ENCODE peak calls at places on chromosome 18, in seven cellular contexts. E is right cardiac atrium, A is adrenal gland, G is mammary epithelial cell, L is tibial artery, X is esophagus squamous epithelium, P is AG04450. F is an unnamed sample. For H3K9me3, the result is how much of the 10 kb centered on the place peaks cover.

GRCh38 chr18:57581301-57581934 is 5.1 kb downstream of the FECH start:
- DNase-seq in E (no peak), A (no peak), G (no peak), L (no peak), X (no peak), P (no peak), F (no peak)

GRCh38 chr18:26663001-26663400 is 114.6 kb upstream of the KCTD1 start:
- DNase-seq in E (no peak), A (no peak), G (no peak), L (no peak), X (no peak), P (no peak), F (no peak)

GRCh38 chr18:44198296-44199284 is 482.1 kb upstream of the SETBP1 start:
- DNase-seq in E (no peak), A (no peak), G (peak), L (no peak), X (no peak), P (no peak), F (no peak)

GRCh38 chr18:53586923-53587322 is 637.5 kb downstream of the MBD2 start:
- DNase-seq in E (no peak), A (no peak), G (no peak), L (no peak), X (no peak), P (no peak), F (no peak)

GRCh38 chr18:59823611-59824195 is 76.1 kb upstream of the PMAIP1 start:
- DNase-seq in E (peak), A (peak), G (peak), L (peak), X (no peak), P (peak), F (peak)

GRCh38 chr18:65607161-65607560 is 143.7 kb upstream of the CDH7 start:
- DNase-seq in E (no peak), A (no peak), G (no peak), L (no peak), X (no peak), P (no peak), F (no peak)

GRCh38 chr18:69752737-69753380 is 194.8 kb downstream of the CD226 start:
- DNase-seq in E (no peak), A (no peak), G (no peak), L (no peak), X (no peak), P (no peak), F (no peak)

GRCh38 chr18:48948112-48949050 is 2.4 kb downstream of the SMAD7 start:
- DNase-seq in E (peak), A (peak), G (peak), L (no peak), X (no peak), P (no peak), F (no peak)

GRCh38 chr18:30280861-30281470 is 761.6 kb downstream of the DSC3 start:
- DNase-seq in E (no peak), A (no peak), G (peak), L (no peak), X (no peak), P (peak), F (no peak)

GRCh38 chr18:33560686-33561370 is 17.2 kb upstream of the ASXL3 start:
- DNase-seq in E (no peak), A (no peak), G (peak), L (no peak), X (no peak), P (no peak), F (no peak)

GRCh38 chr18:58661423-58661822 is 9.8 kb upstream of the MALT1 start:
- DNase-seq in E (no peak), A (no peak), G (no peak), L (no peak), X (no peak), P (no peak), F (no peak)

GRCh38 chr18:73249030-73249429 is 381.2 kb upstream of the NETO1 start:
- DNase-seq in E (no peak), A (no peak), G (no peak), L (no peak), X (no peak), P (no peak), F (no peak)

GRCh38 chr18:45386256-45386655 is 229.0 kb upstream of the SLC14A2 start:
- DNase-seq in E (peak), A (no peak), G (no peak), L (no peak), X (no peak), P (no peak), F (no peak)

GRCh38 chr18:58257461-58257860 is 213.4 kb downstream of the NEDD4L start:
- DNase-seq in E (no peak), A (no peak), G (no peak), L (no peak), X (no peak), P (no peak), F (no peak)

GRCh38 chr18:57943723-57944122 is 100.3 kb upstream of the NEDD4L start:
- DNase-seq in E (no peak), A (no peak), G (peak), L (no peak), X (no peak), P (peak), F (no peak)

GRCh38 chr18:34342960-34343359 is 118.2 kb upstream of the NOL4 start:
- DNase-seq in E (no peak), A (no peak), G (peak), L (no peak), X (no peak), P (no peak), F (no peak)

GRCh38 chr18:56148373-56148772 is 490.0 kb downstream of the TXNL1 start:
- DNase-seq in E (no peak), A (no peak), G (peak), L (no peak), X (no peak), P (peak), F (no peak)

GRCh38 chr18:8367217-8367988 is 241.8 kb upstream of the RAB12 start:
- DNase-seq in E (peak), A (no peak), G (no peak), L (no peak), X (no peak), P (no peak), F (peak)
- H3K4me3 ChIP-seq in E (peak), A (no peak), G (no peak), L (peak), X (peak), P (peak), F (peak)

GRCh38 chr18:74499633-74500032 is 3.5 kb downstream of the CNDP2 start:
- DNase-seq in E (peak), A (peak), G (peak), L (peak), X (peak), P (no peak), F (peak)
- H3K27ac ChIP-seq in E (no peak), A (peak), G (no peak), L (no peak), X (peak), P (no peak), F (peak)

DNA sequence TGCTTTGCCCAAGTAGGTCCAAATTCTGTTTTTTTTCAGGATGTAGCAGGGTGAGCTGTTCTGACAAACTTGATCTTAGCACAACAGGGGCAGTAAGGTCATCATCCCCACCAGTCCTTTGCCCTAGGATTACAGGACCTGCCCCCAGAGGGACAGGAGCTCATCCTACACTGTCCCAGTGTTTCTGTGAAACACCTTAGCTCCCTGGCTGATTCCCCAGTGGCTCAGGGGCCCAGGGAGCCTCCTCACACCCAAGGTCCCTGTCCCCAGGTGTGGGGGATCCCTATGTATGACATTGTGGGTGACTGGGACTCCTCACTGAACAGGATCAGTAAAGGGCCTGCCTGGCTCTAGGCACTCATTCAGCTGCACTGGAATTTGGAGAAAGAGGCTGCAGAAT is 191.2 kb downstream of the ANKRD30B start:
- DNase-seq in E (no peak), A (no peak), G (no peak), L (no peak), X (no peak), P (no peak), F (no peak)
- H3K9me3 ChIP-seq in E (under half), A (under half), G (under half), L (under half), X (under half), P (half or more), F (under half)

GRCh38 chr18:32156855-32157254 is 33.0 kb upstream of the MEP1B start:
- DNase-seq in E (no peak), A (no peak), G (no peak), L (no peak), X (no peak), P (no peak), F (no peak)

GRCh38 chr18:32152705-32153448 is 37.0 kb upstream of the MEP1B start:
- DNase-seq in E (no peak), A (no peak), G (no peak), L (no peak), X (no peak), P (no peak), F (no peak)

GRCh38 chr18:32157580-32157979 is 32.3 kb upstream of the MEP1B start:
- DNase-seq in E (no peak), A (no peak), G (no peak), L (no peak), X (no peak), P (no peak), F (no peak)

GRCh38 chr18:32160547-32160946 is 29.3 kb upstream of the MEP1B start:
- DNase-seq in E (no peak), A (no peak), G (peak), L (no peak), X (no peak), P (no peak), F (no peak)

DNA sequence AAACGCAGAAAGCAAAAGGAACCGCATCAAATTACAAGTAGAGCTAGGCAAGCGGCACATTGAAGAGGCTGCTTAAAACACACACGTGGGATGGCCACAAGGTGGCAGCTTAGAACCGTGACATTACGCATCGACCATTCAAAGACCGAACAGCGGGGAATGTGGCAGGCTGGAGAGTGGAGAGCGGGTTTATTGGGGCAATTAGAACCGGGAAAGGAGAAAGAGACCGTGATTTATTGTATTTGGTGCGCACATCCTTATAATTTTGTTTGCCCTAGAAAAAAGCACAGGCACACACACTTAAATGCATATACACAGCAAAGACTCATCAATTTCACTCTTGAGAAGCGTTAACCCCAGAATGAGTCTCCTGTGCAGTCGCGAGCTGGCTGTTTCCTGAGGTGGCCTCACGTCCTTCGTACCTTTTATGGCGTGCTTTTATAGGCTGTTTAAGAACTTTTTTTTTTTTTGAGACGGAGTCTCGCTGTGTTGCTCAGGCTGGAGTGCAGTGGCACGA is 31.7 kb upstream of the MEP1B start:
- DNase-seq in E (peak), A (peak), G (peak), L (peak), X (no peak), P (peak), F (peak)
- H3K4me3 ChIP-seq in E (no peak), A (no peak), G (peak), L (peak), X (no peak), P (no peak), F (peak)

DNA sequence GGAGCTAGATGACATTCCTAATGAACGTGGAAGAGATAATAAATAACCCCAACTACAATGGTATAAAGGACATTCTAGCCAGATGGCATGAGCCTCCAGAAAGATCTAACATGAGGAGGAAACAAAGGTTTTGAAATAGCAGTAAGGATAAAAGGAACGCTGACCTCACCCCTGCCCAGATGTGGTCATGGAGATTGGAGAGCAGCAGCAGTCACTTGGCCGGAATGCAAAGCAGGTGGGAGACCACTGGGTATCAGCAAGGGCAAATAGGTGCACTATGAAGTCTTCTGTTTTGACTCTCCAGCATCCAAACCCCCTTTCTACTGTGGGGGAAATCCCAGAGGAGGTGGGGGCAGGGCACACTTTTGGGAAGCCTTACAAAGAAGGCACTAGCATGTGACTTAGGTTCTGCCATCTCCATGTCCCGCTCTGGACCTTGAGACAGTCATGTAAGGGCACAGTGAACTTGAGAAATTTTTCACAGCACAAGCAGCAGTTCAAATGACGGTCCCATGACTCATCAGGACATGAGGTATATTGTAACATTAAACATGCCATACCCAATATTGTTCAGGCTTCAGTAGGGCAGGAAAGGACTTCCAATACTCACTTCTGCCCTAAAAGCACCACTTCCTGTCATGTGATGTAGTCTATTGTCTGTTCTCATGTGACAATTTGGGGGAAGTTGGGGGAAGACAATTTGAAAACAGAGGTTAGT is 55.2 kb downstream of the METTL4 start:
- DNase-seq in E (no peak), A (peak), G (peak), L (no peak), X (no peak), P (peak), F (no peak)
- H3K27ac ChIP-seq in E (no peak), A (no peak), G (peak), L (no peak), X (peak), P (peak), F (no peak)

DNA sequence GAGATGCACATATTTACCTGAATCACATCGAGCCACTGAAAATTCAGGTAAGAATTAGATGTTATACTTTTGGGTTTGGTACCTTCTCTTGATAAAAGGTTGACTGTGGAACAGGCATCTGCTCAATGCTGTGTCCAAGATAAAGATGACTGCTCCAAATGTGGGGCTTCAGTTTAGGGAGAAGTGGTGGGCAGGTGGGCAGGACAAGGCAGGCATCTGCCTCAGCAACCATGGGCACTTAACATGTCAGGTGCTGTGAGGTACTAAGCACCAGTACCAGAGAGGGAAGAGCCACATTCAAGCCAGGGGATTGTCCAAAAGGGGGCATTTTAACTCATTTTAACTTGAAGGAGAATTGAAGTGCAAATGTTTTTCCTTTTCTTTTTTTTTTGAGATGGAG is 14.0 kb downstream of the TYMS start:
- DNase-seq in E (no peak), A (no peak), G (no peak), L (no peak), X (no peak), P (no peak), F (no peak)
- H3K9me3 ChIP-seq in E (under half), A (under half), G (under half), L (under half), X (under half), P (under half), F (under half)

GRCh38 chr18:63161728-63162195 is 157.8 kb downstream of the BCL2 start:
- DNase-seq in E (peak), A (peak), G (peak), L (peak), X (peak), P (peak), F (peak)
- H3K4me3 ChIP-seq in E (no peak), A (no peak), G (no peak), L (no peak), X (no peak), P (no peak), F (no peak)

GRCh38 chr18:78542204-78542603 is 437.4 kb upstream of the SALL3 start:
- DNase-seq in E (peak), A (peak), G (peak), L (no peak), X (no peak), P (no peak), F (no peak)
- H3K27ac ChIP-seq in E (no peak), A (no peak), G (no peak), L (no peak), X (peak), P (no peak), F (no peak)

GRCh38 chr18:80022613-80023012 is 11.6 kb upstream of the RBFA start:
- DNase-seq in E (no peak), A (no peak), G (peak), L (no peak), X (no peak), P (no peak), F (no peak)
- H3K9me3 ChIP-seq in E (under half), A (under half), G (under half), L (half or more), X (half or more), P (half or more), F (half or more)